ENCODE peak calls at places on chromosome 15, in seven cellular contexts. Q is AG08395; E is CD4-positive, alpha-beta memory T cell; N is HAP-1; B is amniotic stem cell; J is GOT3; V is activated CD4-positive, alpha-beta T cell treated with anti-CD3 and anti-CD28 coated beads, Interleukin-2, amount 10 ng/mL, durations not matched to agents 7 days and 5 days. Y is an unnamed sample.

GRCh38 chr15:99366013-99366412 is 114.7 kb downstream of the LRRC28 start:
- DNase-seq in B (no peak), J (no peak), E (no peak), Q (no peak), V (no peak), N (no peak), Y (no peak)

GRCh38 chr15:52013151-52013791 is 5.7 kb upstream of the MAPK6 start:
- DNase-seq in E (no peak), V (no peak), B (no peak), N (no peak), Q (peak; percentile 39), J (no peak), Y (no peak)

GRCh38 chr15:98580577-98580976 is 67.8 kb upstream of the IGF1R start:
- DNase-seq in Q (peak; percentile 31), E (no peak), J (no peak), B (no peak), V (no peak), N (no peak), Y (no peak)

GRCh38 chr15:32834156-32834555 is 116.4 kb downstream of the GREM1 start:
- DNase-seq in J (no peak), B (no peak), V (no peak), Q (no peak), N (no peak), E (no peak), Y (peak; percentile 31)

GRCh38 chr15:69298697-69299441 is at the start of gene PAQR5:
- DNase-seq in E (no peak), B (no peak), V (no peak), Q (peak; percentile 72), J (no peak), N (peak; percentile 88), Y (no peak)

GRCh38 chr15:59997070-59997701 is 6.9 kb upstream of the FOXB1 start:
- DNase-seq in E (peak; percentile 42), B (no peak), N (peak; percentile 72), V (peak; percentile 73), J (no peak), Q (no peak), Y (no peak)

GRCh38 chr15:89912674-89913396 is at the start of gene ARPIN:
- DNase-seq in N (no peak), J (no peak), V (no peak), E (no peak), B (no peak), Q (peak; percentile 69), Y (no peak)

GRCh38 chr15:63312286-63312685 is 34.9 kb downstream of the APH1B start:
- DNase-seq in V (no peak), B (no peak), Q (no peak), N (no peak), J (no peak), E (no peak), Y (no peak)

GRCh38 chr15:73493936-73494335 is 51.0 kb downstream of the REC114 start:
- DNase-seq in E (no peak), V (no peak), Q (no peak), B (no peak), N (no peak), J (no peak), Y (no peak)

GRCh38 chr15:60554494-60554893 is 75.6 kb upstream of the ICE2 start:
- DNase-seq in B (no peak), N (no peak), J (no peak), E (no peak), V (no peak), Q (no peak), Y (no peak)

GRCh38 chr15:39133201-39133600 is 447.7 kb upstream of the THBS1 start:
- DNase-seq in Q (peak; percentile 67), N (no peak), J (no peak), B (no peak), V (no peak), E (no peak), Y (no peak)

GRCh38 chr15:31277335-31278055 is 49.1 kb upstream of the KLF13 start:
- DNase-seq in E (no peak), V (no peak), J (no peak), B (no peak), Q (no peak), N (no peak), Y (no peak)

GRCh38 chr15:43488790-43489585 is 4.0 kb downstream of the TP53BP1 start:
- DNase-seq in E (no peak), V (peak; percentile 24), B (no peak), N (no peak), J (no peak), Q (no peak), Y (no peak)

GRCh38 chr15:29675791-29676301 is 146.4 kb downstream of the TJP1 start:
- DNase-seq in E (no peak), N (no peak), B (no peak), J (no peak), V (no peak), Q (no peak), Y (no peak)

GRCh38 chr15:85172846-85173490 is 191.3 kb downstream of the PDE8A start:
- DNase-seq in V (no peak), J (no peak), Q (no peak), B (no peak), E (no peak), N (no peak), Y (no peak)

GRCh38 chr15:49813615-49814014 is 192.8 kb downstream of the DTWD1 start:
- DNase-seq in J (no peak), B (no peak), N (no peak), V (no peak), E (no peak), Q (no peak), Y (no peak)

GRCh38 chr15:76340198-76340801 is 3.7 kb downstream of the ISL2 start:
- DNase-seq in B (no peak), V (no peak), J (no peak), E (no peak), N (no peak), Q (no peak), Y (no peak)

GRCh38 chr15:87500240-87500639 is 756.3 kb downstream of the NTRK3 start:
- DNase-seq in J (no peak), E (no peak), B (no peak), N (no peak), Q (no peak), V (no peak), Y (no peak)

GRCh38 chr15:60152386-60152785 is 148.3 kb downstream of the FOXB1 start:
- DNase-seq in Q (no peak), V (no peak), E (no peak), J (no peak), B (no peak), N (no peak), Y (no peak)

GRCh38 chr15:66945842-66946241 is 119.6 kb upstream of the SMAD3 start:
- DNase-seq in E (no peak), B (no peak), N (no peak), J (no peak), Q (no peak), V (no peak), Y (no peak)

GRCh38 chr15:85748729-85749128 is 46.0 kb downstream of the KLHL25 start:
- DNase-seq in N (peak; percentile 16), E (no peak), V (no peak), B (no peak), Q (no peak), J (no peak), Y (no peak)

GRCh38 chr15:64536244-64536836 is 76.0 kb downstream of the ZNF609 start:
- DNase-seq in V (no peak), E (no peak), Q (peak; percentile 80), J (no peak), B (no peak), N (no peak), Y (no peak)

GRCh38 chr15:41689834-41690233 is 29.6 kb downstream of the MGA start:
- DNase-seq in J (no peak), V (no peak), Q (no peak), B (no peak), N (no peak), E (no peak), Y (no peak)

GRCh38 chr15:31477851-31478250 is 151.2 kb downstream of the KLF13 start:
- DNase-seq in J (no peak), B (no peak), V (no peak), N (no peak), E (no peak), Q (no peak), Y (no peak)

GRCh38 chr15:66369773-66370651 is 13.5 kb upstream of the TIPIN start:
- DNase-seq in J (no peak), B (no peak), Q (peak; percentile 36), E (peak; percentile 27), V (peak; percentile 44), N (peak; percentile 71), Y (no peak)

Y was measured in naive B cell.